ENCODE peak calls at places on chromosomes 16 and 17, in ten cellular contexts. E, V, W, N, U, T, J, S, L and H are unnamed samples.

GRCh38 chr17:29107084-29107483 is 64.1 kb downstream of the PIPOX start:
- DNase-seq in U (no peak), N (no peak), E (peak), S (no peak), V (no peak), J (no peak), T (no peak), L (no peak), W (no peak), H (no peak)

GRCh38 chr16:73323880-73324279 is 276.0 kb upstream of the ZFHX3 start:
- DNase-seq in T (no peak), E (no peak), U (no peak), J (peak), V (no peak), N (no peak), L (no peak), S (no peak), W (no peak), H (no peak)

GRCh38 chr16:4574919-4575705 is 19.0 kb downstream of the C16orf96 start:
- DNase-seq in W (no peak), E (peak), V (no peak), S (no peak), U (no peak), T (no peak), N (no peak), L (no peak), J (no peak), H (no peak)

GRCh38 chr17:57949649-57950048 is 5.6 kb downstream of the CUEDC1 start:
- DNase-seq in J (no peak), E (peak), W (no peak), V (no peak), S (no peak), T (no peak), U (no peak), L (no peak), N (no peak), H (peak)

GRCh38 chr17:520447-521167 is 168.0 kb upstream of the RPH3AL start:
- DNase-seq in L (peak), N (no peak), W (peak), U (no peak), S (no peak), T (no peak), J (no peak), V (no peak), E (peak), H (no peak)

GRCh38 chr17:73189417-73190099 is 3.3 kb upstream of the COG1 start:
- DNase-seq in S (peak), W (peak), T (peak), N (no peak), V (no peak), L (no peak), E (peak), U (peak), J (no peak), H (peak)

GRCh38 chr16:73304008-73304814 is 256.3 kb upstream of the ZFHX3 start:
- DNase-seq in T (no peak), V (no peak), E (no peak), U (peak), J (no peak), L (no peak), S (no peak), N (no peak), W (no peak), H (no peak)

GRCh38 chr17:82848022-82848592 is 8.3 kb upstream of the ZNF750 start:
- DNase-seq in S (no peak), U (no peak), W (peak), T (no peak), E (no peak), N (peak), J (no peak), V (no peak), L (no peak), H (peak)

GRCh38 chr17:82803606-82804005 is 36.2 kb downstream of the ZNF750 start:
- DNase-seq in J (no peak), L (no peak), U (no peak), N (no peak), E (no peak), W (no peak), T (no peak), S (no peak), V (no peak), H (no peak)

GRCh38 chr17:7803981-7804380 is 30.0 kb upstream of the KDM6B start:
- DNase-seq in S (no peak), T (no peak), U (no peak), L (no peak), V (no peak), W (peak), N (peak), E (no peak), J (no peak), H (peak)

GRCh38 chr17:63973930-63974593 is 1.3 kb upstream of the SCN4A start:
- DNase-seq in J (no peak), N (no peak), S (no peak), W (no peak), L (no peak), E (no peak), U (no peak), T (no peak), V (no peak), H (peak)

GRCh38 chr16:86951831-86952598 is 365.2 kb downstream of the C16orf95 start:
- DNase-seq in U (no peak), V (peak), L (peak), T (peak), S (no peak), E (peak), W (peak), J (peak), N (no peak), H (peak)

GRCh38 chr17:58306131-58306951 is 22.3 kb downstream of the TSPOAP1 start:
- DNase-seq in J (no peak), W (no peak), V (no peak), L (no peak), U (no peak), N (no peak), S (no peak), E (no peak), T (no peak), H (no peak)

GRCh38 chr16:65988019-65988418 is 378.5 kb upstream of the CDH5 start:
- DNase-seq in L (no peak), E (no peak), U (no peak), T (no peak), J (no peak), S (no peak), W (no peak), V (no peak), N (no peak), H (no peak)

GRCh38 chr17:44119798-44120197 is 3.6 kb downstream of the HDAC5 start:
- DNase-seq in J (no peak), V (no peak), S (no peak), E (no peak), T (no peak), L (no peak), U (no peak), W (no peak), N (no peak), H (no peak)

GRCh38 chr17:14352139-14352538 is 51.3 kb downstream of the HS3ST3B1 start:
- DNase-seq in U (no peak), N (no peak), T (no peak), V (no peak), E (peak), S (no peak), L (no peak), J (no peak), W (peak), H (no peak)

GRCh38 chr17:21287703-21288449 is 3.4 kb downstream of the MAP2K3 start:
- DNase-seq in E (peak), L (peak), W (peak), V (peak), N (peak), T (peak), J (peak), S (peak), U (no peak), H (peak)

GRCh38 chr17:45828171-45829133 is 16.2 kb upstream of the SPPL2C start:
- DNase-seq in J (no peak), L (no peak), E (peak), S (no peak), T (no peak), V (no peak), W (peak), N (no peak), U (no peak), H (peak)

GRCh38 chr17:77435272-77436057 is 294.7 kb downstream of the SEC14L1 start:
- DNase-seq in T (no peak), L (no peak), J (no peak), N (no peak), E (no peak), V (no peak), S (no peak), W (no peak), U (no peak), H (no peak)

GRCh38 chr17:9729735-9730420 is 61.5 kb downstream of the DHRS7C start:
- DNase-seq in E (no peak), W (peak), J (no peak), L (no peak), V (no peak), N (no peak), S (no peak), T (no peak), U (no peak), H (peak)

GRCh38 chr16:46830417-46830901 is 521 bp downstream of the C16orf87 start:
- DNase-seq in U (peak), N (peak), W (no peak), J (no peak), E (peak), S (no peak), L (no peak), V (peak), T (peak), H (peak)

GRCh38 chr17:51604299-51605020 is 344.1 kb downstream of the UTP18 start:
- DNase-seq in W (no peak), L (no peak), T (no peak), E (no peak), V (no peak), U (no peak), S (no peak), N (no peak), J (no peak), H (no peak)

GRCh38 chr17:73096866-73097265 is 4.4 kb upstream of the SLC39A11 start:
- DNase-seq in V (peak), S (no peak), L (no peak), E (peak), J (no peak), W (no peak), T (no peak), U (peak), N (no peak), H (peak)

GRCh38 chr17:38731526-38732294 is 1.6 kb downstream of the CISD3 start:
- DNase-seq in E (peak), L (no peak), U (no peak), V (no peak), N (no peak), T (no peak), J (no peak), S (no peak), W (no peak), H (no peak)

GRCh38 chr17:63963123-63963522 is 9.6 kb downstream of the SCN4A start:
- DNase-seq in E (no peak), J (no peak), T (no peak), V (no peak), U (no peak), N (no peak), W (no peak), L (no peak), S (no peak), H (no peak)

GRCh38 chr17:7589891-7590611 is at the start of gene SOX15:
- DNase-seq in S (no peak), J (no peak), V (no peak), E (no peak), T (no peak), N (no peak), L (no peak), U (no peak), W (no peak), H (peak)

GRCh38 chr16:83137326-83137770 is 510.6 kb downstream of the CDH13 start:
- DNase-seq in E (peak), V (no peak), L (peak), W (peak), N (no peak), J (no peak), U (no peak), S (no peak), T (no peak), H (peak)

GRCh38 chr16:57042157-57043111 is 49.9 kb upstream of the CPNE2 start:
- DNase-seq in N (peak), J (no peak), E (peak), V (no peak), U (no peak), T (no peak), L (no peak), W (peak), S (no peak), H (peak)

GRCh38 chr16:66549284-66550131 is at the start of gene TK2:
- DNase-seq in V (peak), S (peak), U (peak), L (peak), W (peak), N (peak), T (peak), E (peak), J (no peak), H (no peak)

GRCh38 chr17:77494664-77495435 is 354.1 kb downstream of the SEC14L1 start:
- DNase-seq in S (peak), V (peak), W (peak), T (peak), E (peak), N (peak), J (peak), U (peak), L (no peak), H (peak)

GRCh38 chr16:72850863-72851262 is 197.1 kb downstream of the ZFHX3 start:
- DNase-seq in W (peak), T (no peak), N (no peak), S (no peak), V (peak), U (no peak), L (no peak), J (no peak), E (no peak), H (no peak)

GRCh38 chr17:37051839-37052238 is 103.1 kb downstream of the AATF start:
- DNase-seq in W (no peak), V (no peak), T (no peak), U (no peak), N (no peak), E (no peak), S (no peak), L (no peak), J (no peak), H (no peak)

GRCh38 chr16:177394-177822 is 928 bp downstream of the HBA1 start:
- DNase-seq in J (no peak), E (no peak), V (no peak), N (no peak), L (peak), T (no peak), S (no peak), W (peak), U (no peak), H (no peak)

GRCh38 chr17:29076087-29076486 is 33.1 kb downstream of the PIPOX start:
- DNase-seq in T (no peak), N (no peak), V (no peak), U (no peak), L (no peak), W (no peak), J (no peak), S (no peak), E (no peak), H (no peak)

GRCh38 chr16:19073344-19073743 is 5.9 kb downstream of the COQ7 start:
- DNase-seq in L (no peak), E (peak), T (no peak), U (no peak), J (no peak), V (no peak), N (no peak), S (no peak), W (no peak), H (no peak)

GRCh38 chr16:19068237-19068815 is 912 bp downstream of the COQ7 start:
- DNase-seq in N (peak), T (no peak), J (no peak), V (peak), S (no peak), E (peak), U (no peak), L (no peak), W (no peak), H (no peak)

GRCh38 chr16:19075511-19075910 is 8.1 kb downstream of the COQ7 start:
- DNase-seq in U (no peak), J (no peak), S (no peak), V (peak), T (no peak), W (no peak), N (no peak), E (no peak), L (no peak), H (no peak)

GRCh38 chr16:19073863-19074262 is 6.4 kb downstream of the COQ7 start:
- DNase-seq in W (no peak), T (no peak), U (no peak), E (no peak), V (peak), S (no peak), N (no peak), J (no peak), L (no peak), H (no peak)

DNA sequence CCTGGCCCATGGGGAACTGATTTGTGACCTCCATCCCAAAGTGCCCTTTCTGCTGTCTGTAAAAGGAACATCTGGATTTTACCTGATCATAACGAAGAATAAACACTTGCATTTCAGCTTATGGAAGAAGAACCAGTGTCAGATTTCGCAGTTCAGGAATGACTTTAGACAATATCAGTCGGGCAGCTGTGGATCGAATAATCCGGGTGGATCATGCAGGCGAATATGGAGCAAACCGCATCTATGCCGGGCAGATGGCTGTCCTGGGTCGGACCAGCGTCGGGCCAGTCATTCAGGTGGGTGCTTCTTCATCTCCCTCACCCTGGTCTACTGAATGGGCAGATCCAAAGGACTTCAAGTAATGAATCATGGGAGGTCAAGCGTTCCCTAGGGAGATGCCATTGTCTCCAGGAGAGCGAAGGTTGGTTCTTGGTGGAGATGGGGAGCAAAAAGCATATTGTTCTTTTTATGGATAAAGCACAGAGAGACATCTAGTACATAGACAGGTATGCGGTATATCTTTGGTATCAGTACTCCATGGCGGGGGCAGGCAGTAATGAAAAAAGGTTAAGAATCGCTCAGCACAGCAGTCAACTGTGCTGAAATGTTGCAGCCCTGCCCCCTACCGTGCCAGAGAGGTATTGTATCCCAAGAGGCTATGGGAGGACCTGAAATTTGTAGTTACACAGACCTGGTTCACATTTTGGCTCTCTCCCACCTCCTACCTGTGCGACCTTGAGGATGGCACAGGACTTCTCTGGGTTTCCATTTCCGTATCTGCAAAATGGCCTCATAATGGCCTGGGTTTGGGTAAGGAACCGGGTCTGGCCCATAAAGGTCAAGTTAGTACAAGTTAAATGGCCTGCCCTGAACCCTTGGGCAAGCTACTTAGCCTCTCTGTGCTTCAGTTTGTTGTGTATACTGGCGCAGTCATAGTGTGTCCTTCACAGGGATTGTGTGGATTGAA is 4.7 kb downstream of the COQ7 start:
- DNase-seq in L (no peak), W (peak), S (peak), N (no peak), U (peak), T (peak), J (peak), V (peak), E (peak), H (peak)
- TF ChIP-seq CTCF in L (peak), W (peak), S (peak), N (peak), U (peak), T (peak), J (no peak), V (peak), E (peak), H (peak)

GRCh38 chr16:85416267-85417109 is 196.6 kb upstream of the GSE1 start:
- DNase-seq in T (peak), L (no peak), E (peak), N (peak), J (no peak), U (peak), W (peak), S (no peak), V (no peak), H (peak)
- TF ChIP-seq CTCF in T (peak), L (peak), E (peak), N (peak), J (no peak), U (peak), W (peak), S (peak), V (peak), H (peak)

DNA sequence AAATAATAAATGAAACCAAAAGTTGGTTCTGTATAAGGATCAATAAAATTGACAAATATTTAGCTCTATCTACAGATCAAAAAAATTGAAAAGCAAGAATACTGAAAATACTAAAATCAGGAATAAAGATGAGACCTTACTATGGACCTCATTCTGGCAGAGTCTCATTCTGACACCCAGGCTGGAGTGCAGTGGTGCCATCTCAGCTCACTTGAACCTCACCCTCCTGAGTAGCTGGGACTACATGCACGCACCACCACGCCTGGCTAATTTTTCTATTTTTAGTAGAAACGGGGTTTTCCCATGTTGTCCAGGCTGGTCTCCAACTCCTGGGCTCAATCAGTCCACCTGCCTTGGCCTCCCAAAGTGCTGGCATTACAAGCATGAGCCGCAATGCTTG is 22.0 kb upstream of the KREMEN2 start:
- DNase-seq in W (no peak), N (no peak), L (no peak), S (no peak), T (no peak), E (no peak), J (no peak), V (no peak), U (no peak), H (no peak)
- TF ChIP-seq CTCF in W (no peak), N (no peak), L (no peak), S (no peak), T (no peak), E (no peak), J (no peak), V (no peak), U (no peak), H (no peak)

GRCh38 chr16:52861614-52862022 is 191.1 kb downstream of the CHD9NB start:
- DNase-seq in T (peak), N (no peak), W (peak), J (no peak), U (peak), L (no peak), E (peak), S (no peak), V (no peak), H (peak)
- TF ChIP-seq CTCF in T (peak), N (no peak), W (no peak), J (no peak), U (peak), L (no peak), E (no peak), S (peak), V (no peak), H (peak)

GRCh38 chr17:74782571-74782970 is 6.4 kb upstream of the NAT9 start:
- DNase-seq in U (no peak), S (no peak), N (no peak), L (no peak), J (no peak), T (no peak), E (no peak), V (no peak), W (no peak), H (no peak)

GRCh38 chr17:74778960-74779359 is 2.8 kb upstream of the NAT9 start:
- DNase-seq in V (no peak), E (peak), U (no peak), L (no peak), T (no peak), S (no peak), N (no peak), W (peak), J (no peak), H (no peak)

GRCh38 chr17:74779948-74780400 is 3.8 kb upstream of the NAT9 start:
- DNase-seq in E (peak), T (no peak), U (no peak), J (peak), S (no peak), L (no peak), V (peak), W (no peak), N (peak), H (no peak)

GRCh38 chr17:74777884-74778490 is 1.8 kb upstream of the NAT9 start:
- DNase-seq in V (no peak), J (no peak), N (no peak), E (peak), L (no peak), T (no peak), U (no peak), W (no peak), S (no peak), H (no peak)

GRCh38 chr17:74780443-74781238 is 4.5 kb upstream of the NAT9 start:
- DNase-seq in V (no peak), J (no peak), S (no peak), U (peak), L (no peak), W (peak), T (peak), E (peak), N (no peak), H (peak)
- TF ChIP-seq CTCF in V (no peak), J (no peak), S (peak), U (peak), L (peak), W (peak), T (peak), E (peak), N (no peak), H (peak)